ENCODE peak calls at places on chromosomes 13 and 19, in four cellular contexts. Y is K562, F is ovary, T is tibial artery. D is an unnamed sample.

GRCh38 chr19:33410915-33411401 is 37.4 kb downstream of the CEBPG start:
- DNase-seq in F (no peak), T (no peak), Y (no peak), D (no peak)

GRCh38 chr19:52140077-52140710 is 456 bp upstream of the ZNF616 start:
- DNase-seq in T (no peak), Y (no peak), F (no peak), D (no peak)

GRCh38 chr13:24995225-24995804 is 100.6 kb upstream of the PABPC3 start:
- DNase-seq in T (peak; percentile 41), F (peak; percentile 43), Y (peak; percentile 66), D (peak; percentile 86)

GRCh38 chr19:33040994-33041827 is 23.5 kb downstream of the RHPN2 start:
- DNase-seq in F (no peak), T (no peak), Y (no peak), D (no peak)

GRCh38 chr19:30374791-30375650 is 2.8 kb downstream of the ZNF536 start:
- DNase-seq in F (no peak), T (no peak), Y (no peak), D (peak; percentile 77)

GRCh38 chr13:46530084-46530935 is 22.7 kb upstream of the LRCH1 start:
- DNase-seq in F (no peak), Y (no peak), T (no peak), D (no peak)

GRCh38 chr19:17842663-17843313 is 5.0 kb downstream of the JAK3 start:
- DNase-seq in F (peak; percentile 55), T (no peak), Y (no peak), D (no peak)

GRCh38 chr19:54436031-54436523 is 12.9 kb upstream of the LENG8 start:
- DNase-seq in F (peak; percentile 53), T (no peak), Y (no peak), D (peak; percentile 54)

GRCh38 chr13:96994030-96994848 is at the start of gene OXGR1:
- DNase-seq in F (no peak), Y (peak; percentile 7), T (no peak), D (peak; percentile 74)

GRCh38 chr19:5349041-5349440 is 8.4 kb upstream of the PTPRS start:
- DNase-seq in T (no peak), Y (no peak), F (no peak), D (peak; percentile 79)

GRCh38 chr19:23015660-23016059 is 12.7 kb upstream of the ZNF728 start:
- DNase-seq in F (no peak), T (no peak), Y (no peak), D (no peak)

GRCh38 chr13:102718746-102719145 is 23.9 kb upstream of the METTL21C start:
- DNase-seq in Y (no peak), F (no peak), T (no peak), D (no peak)

GRCh38 chr19:29019403-29019802 is 193.5 kb downstream of the UQCRFS1 start:
- DNase-seq in T (no peak), Y (no peak), F (no peak), D (no peak)

GRCh38 chr13:43072394-43072793 is 49.0 kb downstream of the DNAJC15 start:
- DNase-seq in T (peak; percentile 67), F (peak; percentile 47), Y (no peak), D (no peak)

GRCh38 chr13:23488442-23488841 is 54.9 kb upstream of the SACS start:
- DNase-seq in Y (no peak), F (no peak), T (no peak), D (no peak)

GRCh38 chr13:37995052-37995451 is 125.5 kb upstream of the TRPC4 start:
- DNase-seq in Y (no peak), T (no peak), F (no peak), D (no peak)

GRCh38 chr13:113855931-113856715 is 7.8 kb downstream of the GAS6 start:
- DNase-seq in Y (no peak), F (no peak), T (no peak), D (peak; percentile 31)

GRCh38 chr13:93079294-93079693 is 147.3 kb upstream of the GPC6 start:
- DNase-seq in T (no peak), Y (no peak), F (no peak), D (no peak)

GRCh38 chr13:23985846-23986245 is 88.5 kb upstream of the C1QTNF9B start:
- DNase-seq in T (no peak), F (no peak), Y (no peak), D (no peak)

GRCh38 chr13:87356314-87356713 is 314.9 kb upstream of the SLITRK5 start:
- DNase-seq in Y (no peak), F (no peak), T (no peak), D (no peak)

GRCh38 chr13:98507060-98507797 is 69.7 kb downstream of the STK24 start:
- DNase-seq in T (peak; percentile 68), F (peak; percentile 61), Y (peak; percentile 13), D (peak; percentile 90)
- H3K27ac ChIP-seq in T (peak overlapping the region; percentile 66), F (no peak overlapping the region), Y (no peak overlapping the region), D (peak overlapping the region; percentile 36)

GRCh38 chr19:2458054-2458453 is 1.3 kb upstream of the LMNB2 start:
- DNase-seq in F (no peak), Y (no peak), T (no peak), D (no peak)

GRCh38 chr19:2461751-2462634 is 5.2 kb upstream of the LMNB2 start:
- DNase-seq in F (no peak), T (peak; percentile 33), Y (peak; percentile 48), D (peak; percentile 81)

GRCh38 chr19:2464389-2464788 is 7.6 kb upstream of the LMNB2 start:
- DNase-seq in T (no peak), F (no peak), Y (no peak), D (peak; percentile 49)

GRCh38 chr19:2460245-2460644 is 3.5 kb upstream of the LMNB2 start:
- DNase-seq in T (no peak), Y (no peak), F (no peak), D (no peak)

GRCh38 chr19:2462635-2463421 is 6.1 kb upstream of the LMNB2 start:
- DNase-seq in Y (no peak), T (peak; percentile 82), F (peak; percentile 92), D (peak; percentile 99)
- H3K4me3 ChIP-seq in Y (no peak overlapping the region), T (peak overlapping the region; percentile 78), F (peak overlapping the region; percentile 32), D (peak overlapping the region; percentile 76)

DNA sequence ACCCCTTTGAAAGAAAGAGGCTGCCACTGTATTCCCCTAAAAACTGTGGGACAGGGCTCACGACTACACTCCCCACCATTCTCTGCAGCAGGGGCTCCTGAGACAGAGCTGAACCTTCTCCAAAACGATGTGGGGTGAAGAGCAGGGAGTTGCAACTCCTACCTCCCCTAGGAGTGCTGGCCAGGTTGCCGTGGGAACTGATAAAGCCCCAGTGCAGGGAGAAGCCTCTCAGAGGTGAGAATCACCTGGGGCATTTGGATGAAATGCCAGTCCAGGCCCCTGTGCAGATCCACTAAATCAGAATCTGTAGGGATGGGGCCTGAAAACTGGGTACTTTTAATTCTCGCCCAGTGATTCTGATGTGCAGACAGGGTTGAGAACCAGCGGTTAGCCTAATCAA is 945 bp downstream of the DHRS12 start:
- DNase-seq in T (no peak), F (peak; percentile 55), Y (no peak), D (peak; percentile 75)
- H3K4me1 ChIP-seq in T (peaks cover 59% of the 10 kb centered on the region), F (peaks cover 22% of the 10 kb centered on the region), Y (peaks cover 18% of the 10 kb centered on the region), D (peaks cover 9% of the 10 kb centered on the region)

GRCh38 chr19:14135355-14135754 is 1.0 kb downstream of the ASF1B start:
- DNase-seq in F (no peak), Y (no peak), T (no peak), D (no peak)
- H3K27ac ChIP-seq in F (no peak overlapping the region), Y (peak overlapping the region; percentile 94), T (no peak overlapping the region), D (no peak overlapping the region)

DNA sequence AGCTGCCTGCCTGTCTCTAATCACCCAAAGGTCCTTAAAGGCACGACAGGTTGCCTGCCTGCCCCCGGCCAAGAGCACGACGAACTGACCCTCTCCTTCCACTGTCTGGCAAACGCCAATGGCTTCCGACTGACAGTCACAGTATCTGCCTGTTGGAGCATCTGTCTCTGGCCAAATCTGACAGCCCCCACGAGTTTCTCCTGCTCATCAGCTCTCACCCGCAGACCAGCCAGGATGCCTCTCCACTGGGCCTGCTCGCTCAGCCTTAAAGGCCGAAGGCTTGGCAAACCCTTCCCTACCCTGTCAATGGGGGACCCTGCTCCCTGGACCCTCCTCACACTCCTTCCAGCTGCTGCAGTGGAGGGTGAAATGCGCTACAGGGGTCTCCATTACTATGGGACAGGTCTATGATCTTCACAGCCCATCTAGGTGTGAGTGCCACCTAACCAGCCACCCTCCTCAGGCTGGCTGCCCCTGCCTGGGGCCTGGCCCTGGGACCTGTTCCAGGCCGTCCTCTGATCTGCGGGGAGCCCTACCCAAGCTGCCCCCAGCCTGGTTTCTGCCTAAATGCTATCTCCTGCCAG is 932 bp downstream of the FAM83E start:
- DNase-seq in T (no peak), F (no peak), Y (no peak), D (peak; percentile 64)
- H3K4me3 ChIP-seq in T (no peak overlapping the region), F (no peak overlapping the region), Y (no peak overlapping the region), D (no peak overlapping the region)

GRCh38 chr13:40624338-40624737 is 42.1 kb downstream of the FOXO1 start:
- DNase-seq in Y (no peak), F (no peak), T (no peak), D (no peak)
- H3K4me1 ChIP-seq in Y (no peaks in the 10 kb centered on the region), F (peaks cover 19% of the 10 kb centered on the region), T (peaks cover 52% of the 10 kb centered on the region), D (peaks cover 7% of the 10 kb centered on the region)

GRCh38 chr13:48236528-48237353 is 3.7 kb downstream of the ITM2B start:
- DNase-seq in F (no peak), T (no peak), Y (no peak), D (no peak)

GRCh38 chr13:48233886-48234488 is 981 bp downstream of the ITM2B start:
- DNase-seq in Y (no peak), F (peak; percentile 35), T (no peak), D (no peak)

GRCh38 chr13:48234652-48235099 is 1.7 kb downstream of the ITM2B start:
- DNase-seq in Y (no peak), F (no peak), T (no peak), D (no peak)

GRCh38 chr13:48235814-48236135 is 2.8 kb downstream of the ITM2B start:
- DNase-seq in T (no peak), F (no peak), Y (no peak), D (no peak)

GRCh38 chr13:48235100-48235813 is 2.3 kb downstream of the ITM2B start:
- DNase-seq in T (peak; percentile 56), F (no peak), Y (no peak), D (peak; percentile 68)
- H3K27ac ChIP-seq in T (peak overlapping the region; percentile 99), F (peak overlapping the region; percentile 99), Y (peak overlapping the region; percentile 35), D (peak overlapping the region; percentile 4)